ENCODE peak calls at places on chromosomes 5 and 9, in nine cellular contexts. Q is AG04449, A is esophagus squamous epithelium, E is foreskin fibroblast, V is lower leg skin, M is hepatocyte, K is Calu3, F is heart right ventricle, Y is SK-N-SH. L is an unnamed sample.

GRCh38 chr9:85740821-85741111 is 988 bp downstream of the AGTPBP1 start:
- DNase-seq in Q (no peak), A (no peak), E (peak), V (no peak), M (no peak), K (no peak), F (no peak), Y (peak), L (no peak)

GRCh38 chr5:9546973-9547947 is 1.4 kb upstream of the SEMA5A start:
- DNase-seq in Q (peak), A (no peak), E (peak), V (no peak), M (peak), K (no peak), F (peak), Y (no peak), L (peak)

GRCh38 chr5:147310059-147310704 is 75.4 kb downstream of the STK32A start:
- DNase-seq in Q (no peak), A (no peak), E (peak), V (peak), M (no peak), K (peak), F (peak), Y (peak), L (no peak)

GRCh38 chr5:65873181-65873580 is 53.2 kb upstream of the ERBIN start:
- DNase-seq in Q (no peak), A (no peak), E (peak), V (no peak), M (no peak), K (no peak), F (no peak), Y (no peak), L (no peak)

GRCh38 chr9:37729499-37729898 is 24.1 kb upstream of the TRMT10B start:
- DNase-seq in Q (no peak), A (no peak), E (no peak), V (no peak), M (no peak), K (no peak), F (no peak), Y (no peak), L (no peak)

GRCh38 chr5:175382171-175382570 is 61.8 kb downstream of the DRD1 start:
- DNase-seq in Q (no peak), A (no peak), E (no peak), V (no peak), M (no peak), K (no peak), F (no peak), Y (no peak), L (no peak)

GRCh38 chr5:159905496-159905895 is 10.8 kb upstream of the ADRA1B start:
- DNase-seq in Q (no peak), A (no peak), E (peak), V (no peak), M (peak), K (peak), F (no peak), Y (no peak), L (no peak)

GRCh38 chr9:95249986-95250385 is 67.5 kb downstream of the FANCC start:
- DNase-seq in Q (no peak), A (no peak), E (no peak), V (no peak), M (no peak), K (no peak), F (no peak), Y (no peak), L (no peak)

GRCh38 chr5:124065508-124065907 is 553.5 kb downstream of the CSNK1G3 start:
- DNase-seq in Q (no peak), A (no peak), E (peak), V (no peak), M (no peak), K (no peak), F (no peak), Y (no peak), L (no peak)

GRCh38 chr9:72814083-72814482 is 138.8 kb downstream of the ALDH1A1 start:
- DNase-seq in Q (no peak), A (no peak), E (no peak), V (no peak), M (no peak), K (no peak), F (no peak), Y (no peak), L (no peak)

GRCh38 chr9:81266674-81267073 is 422.7 kb downstream of the TLE1 start:
- DNase-seq in Q (no peak), A (no peak), E (peak), V (no peak), M (no peak), K (no peak), F (no peak), Y (no peak), L (no peak)

GRCh38 chr9:81375461-81376100 is 313.8 kb downstream of the TLE1 start:
- DNase-seq in Q (no peak), A (no peak), E (no peak), V (no peak), M (no peak), K (no peak), F (no peak), Y (no peak), L (no peak)

GRCh38 chr9:8078641-8079140 is 279.1 kb upstream of the DMAC1 start:
- DNase-seq in Q (no peak), A (no peak), E (no peak), V (no peak), M (no peak), K (no peak), F (no peak), Y (no peak), L (no peak)

GRCh38 chr9:93346240-93347112 is 105.0 kb upstream of the FAM120A start:
- DNase-seq in Q (no peak), A (no peak), E (peak), V (no peak), M (peak), K (no peak), F (peak), Y (peak), L (peak)

GRCh38 chr9:116475201-116475600 is 211.9 kb upstream of the TRIM32 start:
- DNase-seq in Q (no peak), A (no peak), E (peak), V (no peak), M (no peak), K (no peak), F (no peak), Y (no peak), L (no peak)

GRCh38 chr5:58281189-58281588 is 178.7 kb downstream of the PLK2 start:
- DNase-seq in Q (no peak), A (no peak), E (no peak), V (no peak), M (no peak), K (no peak), F (no peak), Y (no peak), L (no peak)

GRCh38 chr5:99037668-99038067 is 108.9 kb upstream of the CHD1 start:
- DNase-seq in Q (no peak), A (no peak), E (no peak), V (no peak), M (no peak), K (peak), F (no peak), Y (no peak), L (no peak)

GRCh38 chr9:18673179-18673578 is 199.2 kb downstream of the ADAMTSL1 start:
- DNase-seq in Q (no peak), A (no peak), E (no peak), V (no peak), M (no peak), K (no peak), F (no peak), Y (no peak), L (no peak)

GRCh38 chr9:7055201-7055903 is 297.6 kb downstream of the KDM4C start:
- DNase-seq in Q (no peak), A (no peak), E (no peak), V (no peak), M (no peak), K (no peak), F (no peak), Y (no peak), L (no peak)

GRCh38 chr5:55175781-55176175 is 2.8 kb upstream of the CDC20B start:
- DNase-seq in Q (no peak), A (no peak), E (no peak), V (no peak), M (no peak), K (no peak), F (no peak), Y (no peak), L (no peak)

GRCh38 chr9:120698766-120699165 is 15.5 kb downstream of the MEGF9 start:
- DNase-seq in Q (no peak), A (no peak), E (peak), V (no peak), M (no peak), K (no peak), F (no peak), Y (peak), L (no peak)

GRCh38 chr9:70484232-70485130 is 70.0 kb upstream of the KLF9 start:
- DNase-seq in Q (no peak), A (no peak), E (peak), V (no peak), M (peak), K (peak), F (no peak), Y (peak), L (peak)
- TF ChIP-seq CTCF in Q (peak), A (peak), E (peak), V (peak), M (peak), K (peak), F (peak), Y (peak), L (peak)

DNA sequence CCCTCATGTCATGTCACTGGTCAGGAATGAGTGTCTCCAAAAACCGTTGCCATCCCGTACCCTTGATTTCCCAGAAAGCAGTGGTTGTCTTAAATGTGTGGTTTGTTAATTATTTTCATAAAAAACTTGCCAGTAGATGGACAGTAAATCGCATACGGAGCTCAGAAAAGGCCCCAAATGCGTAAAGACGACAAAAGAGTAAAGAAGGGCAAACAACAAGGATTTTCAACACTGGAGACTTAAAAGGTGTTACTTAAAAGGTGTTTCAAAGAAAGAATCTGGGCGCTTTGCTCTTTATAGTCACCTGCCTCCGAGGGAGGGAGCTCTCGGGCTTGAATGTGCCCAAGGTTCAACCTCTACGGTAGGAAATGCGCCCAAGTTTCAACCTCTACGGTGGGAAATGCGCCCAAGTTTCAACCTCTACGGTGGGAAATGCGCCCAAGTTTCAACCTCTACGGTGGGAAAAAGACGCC is 727 bp downstream of the KIF27 start:
- DNase-seq in Q (no peak), A (no peak), E (peak), V (no peak), M (peak), K (peak), F (no peak), Y (peak), L (no peak)
- TF ChIP-seq CTCF in Q (peak), A (no peak), E (peak), V (no peak), M (no peak), K (no peak), F (no peak), Y (peak), L (no peak)

DNA sequence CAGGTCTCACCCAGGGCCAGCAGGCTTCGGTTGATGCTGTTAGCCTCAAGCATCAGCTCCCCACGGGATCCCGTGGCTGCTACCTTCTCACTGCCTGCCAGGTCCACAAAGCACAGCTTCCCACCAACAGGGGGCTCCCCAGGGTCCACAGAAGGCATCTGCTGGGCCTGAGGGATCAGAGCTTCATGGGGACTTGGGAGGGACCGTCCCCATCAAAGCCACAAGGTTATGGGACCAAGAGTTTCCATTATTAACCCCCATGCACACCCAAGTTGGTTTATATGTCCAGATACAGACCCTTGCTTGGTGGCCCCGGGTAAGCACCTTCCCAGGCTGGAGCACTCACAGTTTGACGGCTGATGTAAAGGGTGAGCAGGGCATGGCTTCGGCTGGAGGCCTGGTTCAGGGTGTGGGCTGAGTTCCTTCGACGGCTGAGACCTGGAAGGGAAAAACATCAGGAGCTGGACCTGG is 3.0 kb downstream of the KIF12 start:
- DNase-seq in Q (no peak), A (no peak), E (no peak), V (no peak), M (no peak), K (peak), F (no peak), Y (no peak), L (peak)
- TF ChIP-seq CTCF in Q (peak), A (no peak), E (peak), V (no peak), M (no peak), K (no peak), F (no peak), Y (no peak), L (peak)

GRCh38 chr5:109688999-109689739 is 558 bp upstream of the MAN2A1 start:
- DNase-seq in Q (no peak), A (peak), E (peak), V (peak), M (peak), K (peak), F (peak), Y (peak), L (peak)

GRCh38 chr5:109691248-109691574 is 1.5 kb downstream of the MAN2A1 start:
- DNase-seq in Q (no peak), A (no peak), E (no peak), V (no peak), M (no peak), K (no peak), F (no peak), Y (no peak), L (no peak)

GRCh38 chr5:109692011-109692410 is 2.3 kb downstream of the MAN2A1 start:
- DNase-seq in Q (no peak), A (no peak), E (peak), V (no peak), M (no peak), K (no peak), F (no peak), Y (no peak), L (no peak)

GRCh38 chr5:109689740-109690455 is at the start of gene MAN2A1:
- DNase-seq in Q (no peak), A (peak), E (peak), V (peak), M (peak), K (peak), F (peak), Y (peak), L (peak)

DNA sequence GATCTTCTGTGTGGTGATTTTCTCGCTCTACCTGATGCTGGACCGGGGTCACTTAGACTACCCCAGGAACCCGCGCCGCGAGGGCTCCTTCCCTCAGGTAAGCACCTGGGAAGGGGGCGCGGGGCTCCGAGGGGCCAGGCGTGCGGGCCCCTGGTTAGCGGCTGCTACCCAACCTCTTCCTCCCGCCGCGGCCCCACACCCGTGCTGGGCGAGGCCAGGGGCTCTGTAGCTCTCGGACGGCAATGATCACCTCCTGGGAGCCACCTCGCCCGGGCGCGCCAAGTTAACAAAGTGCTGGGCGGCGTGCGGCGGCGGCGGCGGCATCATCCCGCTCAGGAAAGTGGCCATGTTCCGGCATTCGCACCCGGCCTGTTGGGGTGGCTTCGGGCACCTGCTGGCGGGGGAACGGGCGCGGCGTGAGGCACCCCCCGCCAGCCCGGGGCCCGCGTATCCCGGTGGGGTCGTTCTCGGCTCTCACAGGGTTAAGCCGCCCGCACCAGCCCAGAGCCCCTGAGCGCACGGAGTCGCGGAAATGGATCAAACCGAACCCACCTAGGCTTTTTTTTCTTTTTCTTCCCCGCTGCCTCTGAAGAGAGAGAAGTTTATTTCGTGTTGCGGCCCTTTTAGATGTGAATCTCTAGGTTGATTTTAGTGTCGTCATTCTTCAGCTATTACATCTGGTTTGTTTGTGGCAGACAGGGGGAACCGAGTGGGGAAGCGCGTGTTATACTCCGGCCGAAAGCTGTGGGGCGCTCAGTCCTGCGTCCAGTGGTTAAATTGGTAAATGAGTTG is 925 bp downstream of the MAN2A1 start:
- DNase-seq in Q (no peak), A (no peak), E (peak), V (peak), M (peak), K (peak), F (peak), Y (peak), L (peak)
- TF ChIP-seq CTCF in Q (peak), A (peak), E (peak), V (no peak), M (peak), K (peak), F (peak), Y (peak), L (peak)

GRCh38 chr5:64749385-64749784 is 19.1 kb downstream of the SREK1IP1 start:
- DNase-seq in Q (no peak), A (no peak), E (no peak), V (no peak), M (no peak), K (no peak), F (no peak), Y (no peak), L (no peak)

GRCh38 chr5:64758916-64759315 is 9.6 kb downstream of the SREK1IP1 start:
- DNase-seq in Q (no peak), A (no peak), E (no peak), V (no peak), M (no peak), K (no peak), F (no peak), Y (no peak), L (no peak)

GRCh38 chr5:64754066-64754465 is 14.4 kb downstream of the SREK1IP1 start:
- DNase-seq in Q (no peak), A (no peak), E (no peak), V (no peak), M (no peak), K (no peak), F (no peak), Y (no peak), L (no peak)
- TF ChIP-seq CTCF in Q (no peak), A (no peak), E (no peak), V (no peak), M (no peak), K (no peak), F (no peak), Y (no peak), L (no peak)

GRCh38 chr5:22699319-22699718 is 153.8 kb downstream of the CDH12 start:
- DNase-seq in Q (no peak), A (no peak), E (no peak), V (no peak), M (no peak), K (no peak), F (no peak), Y (peak), L (no peak)
- TF ChIP-seq CTCF in Q (no peak), A (no peak), E (no peak), V (no peak), M (no peak), K (no peak), F (no peak), Y (peak), L (no peak)

L was measured in nephron progenitor cell.